ENCODE peak calls at places on chromosomes 13 and 19, in six cellular contexts. M is psoas muscle; S is stimulated activated CD4-positive, alpha-beta T cell treated with anti-CD3 and anti-CD28 coated beads, TNF-alpha, amount 100 ng/mL, for 48 hours; P is thoracic aorta; F is choroid plexus epithelial cell; R is HT1080. Y is an unnamed sample.

GRCh38 chr19:15730538-15730937 is 2.7 kb downstream of the OR10H2 start:
- DNase-seq in M (no peak), S (no peak), P (no peak), F (no peak), R (no peak), Y (no peak)

GRCh38 chr13:113630296-113630695 is 27.7 kb downstream of the ATP4B start:
- DNase-seq in M (no peak), S (no peak), P (no peak), F (no peak), R (no peak), Y (no peak)

GRCh38 chr13:41463823-41464602 is 6.7 kb downstream of the RGCC start:
- DNase-seq in M (no peak), S (no peak), P (no peak), F (no peak), R (no peak), Y (peak; percentile 33)

GRCh38 chr19:7917292-7918061 is 2.7 kb upstream of the SNAPC2 start:
- DNase-seq in M (no peak), S (no peak), P (no peak), F (peak; percentile 62), R (no peak), Y (no peak)

GRCh38 chr13:24270639-24271131 is 38.7 kb upstream of the C1QTNF9 start:
- DNase-seq in M (peak; percentile 62), S (no peak), P (no peak), F (peak; percentile 62), R (peak; percentile 26), Y (no peak)

GRCh38 chr19:57363734-57364181 is 407 bp downstream of the TRAPPC2B start:
- DNase-seq in M (no peak), S (no peak), P (no peak), F (peak; percentile 28), R (no peak), Y (no peak)

GRCh38 chr19:3190921-3191805 is 5.4 kb downstream of the NCLN start:
- DNase-seq in M (no peak), S (no peak), P (no peak), F (no peak), R (no peak), Y (no peak)

GRCh38 chr19:9073806-9074205 is 13.1 kb upstream of the OR1M1 start:
- DNase-seq in M (no peak), S (no peak), P (no peak), F (no peak), R (no peak), Y (no peak)

GRCh38 chr13:33582121-33582520 is 235.8 kb upstream of the RFC3 start:
- DNase-seq in M (no peak), S (no peak), P (no peak), F (peak; percentile 36), R (no peak), Y (no peak)

GRCh38 chr13:101634142-101634541 is 181.7 kb downstream of the ITGBL1 start:
- DNase-seq in M (no peak), S (no peak), P (no peak), F (no peak), R (no peak), Y (no peak)

GRCh38 chr19:34962945-34963530 is 991 bp downstream of the ZNF792 start:
- DNase-seq in M (no peak), S (no peak), P (no peak), F (peak; percentile 34), R (no peak), Y (peak; percentile 54)

GRCh38 chr13:60851378-60851777 is 454.4 kb downstream of the TDRD3 start:
- DNase-seq in M (no peak), S (no peak), P (no peak), F (no peak), R (no peak), Y (no peak)

GRCh38 chr13:108369412-108369811 is 99.9 kb downstream of the TNFSF13B start:
- DNase-seq in M (no peak), S (no peak), P (no peak), F (no peak), R (no peak), Y (no peak)

Y was measured in CMK.